ENCODE peak calls at places on chromosomes 2 and 18, in six cellular contexts. U is psoas muscle, V is upper lobe of right lung, M is cardiac muscle cell, F is MM.1S, N is endodermal cell. G is an unnamed sample.

GRCh38 chr2:37657471-37657870 is 14.0 kb downstream of the CDC42EP3 start:
- DNase-seq in U (no peak), V (no peak), M (no peak), F (peak; percentile 2), N (no peak), G (no peak)

GRCh38 chr18:62437520-62438329 is 85.1 kb upstream of the ZCCHC2 start:
- DNase-seq in U (peak; percentile 87), V (no peak), M (no peak), F (no peak), N (no peak), G (peak; percentile 39)

GRCh38 chr2:10300997-10301945 is 1.4 kb upstream of the HPCAL1 start:
- DNase-seq in U (no peak), V (no peak), M (no peak), F (no peak), N (no peak), G (no peak)

GRCh38 chr18:3910507-3910906 is 460.5 kb downstream of the TGIF1 start:
- DNase-seq in U (no peak), V (no peak), M (no peak), F (no peak), N (no peak), G (no peak)

GRCh38 chr18:29147944-29148343 is 971.0 kb upstream of the CDH2 start:
- DNase-seq in U (no peak), V (no peak), M (peak; percentile 3), F (no peak), N (peak; percentile 65), G (no peak)

GRCh38 chr2:238224636-238225035 is 15.2 kb downstream of the HES6 start:
- DNase-seq in U (no peak), V (no peak), M (no peak), F (no peak), N (no peak), G (no peak)

GRCh38 chr2:240648650-240649275 is 23.5 kb downstream of the GPR35 start:
- DNase-seq in U (peak; percentile 17), V (no peak), M (no peak), F (no peak), N (peak; percentile 58), G (no peak)

GRCh38 chr2:101473911-101474751 is 781 bp downstream of the RFX8 start:
- DNase-seq in U (peak; percentile 65), V (peak; percentile 69), M (peak; percentile 55), F (no peak), N (peak; percentile 86), G (peak; percentile 89)

GRCh38 chr2:106782658-106783057 is 103.3 kb downstream of the ST6GAL2 start:
- DNase-seq in U (no peak), V (no peak), M (no peak), F (no peak), N (no peak), G (no peak)

GRCh38 chr2:144541411-144541810 is 21.5 kb upstream of the ZEB2 start:
- DNase-seq in U (no peak), V (no peak), M (no peak), F (no peak), N (no peak), G (no peak)

GRCh38 chr18:49546719-49547273 is 15.1 kb upstream of the LIPG start:
- DNase-seq in U (no peak), V (no peak), M (no peak), F (no peak), N (peak; percentile 36), G (no peak)

GRCh38 chr2:129910446-129911362 is 68.8 kb upstream of the RAB6C start:
- DNase-seq in U (peak; percentile 30), V (no peak), M (no peak), F (no peak), N (peak; percentile 38), G (peak; percentile 16)

GRCh38 chr2:171972329-171972982 is 27.3 kb upstream of the METAP1D start:
- DNase-seq in U (no peak), V (no peak), M (no peak), F (no peak), N (no peak), G (no peak)

GRCh38 chr2:204686415-204686814 is 141.1 kb downstream of the PARD3B start:
- DNase-seq in U (no peak), V (no peak), M (no peak), F (no peak), N (no peak), G (no peak)

GRCh38 chr2:208545398-208546042 is 138.9 kb downstream of the PTH2R start:
- DNase-seq in U (no peak), V (no peak), M (no peak), F (peak; percentile 28), N (peak; percentile 51), G (no peak)

GRCh38 chr2:28558421-28558820 is 62.6 kb downstream of the PLB1 start:
- DNase-seq in U (no peak), V (no peak), M (no peak), F (no peak), N (no peak), G (no peak)

GRCh38 chr2:155815851-155816250 is 516.7 kb downstream of the NR4A2 start:
- DNase-seq in U (no peak), V (no peak), M (peak; percentile 37), F (peak; percentile 50), N (peak; percentile 76), G (no peak)

GRCh38 chr2:15042824-15043223 is 410.3 kb downstream of the LRATD1 start:
- DNase-seq in U (no peak), V (no peak), M (no peak), F (no peak), N (no peak), G (no peak)

GRCh38 chr18:77113361-77114069 is 19.1 kb downstream of the MBP start:
- DNase-seq in U (peak; percentile 30), V (no peak), M (no peak), F (no peak), N (peak; percentile 36), G (peak; percentile 31)

GRCh38 chr2:220394433-220394832 is 767.0 kb downstream of the SLC4A3 start:
- DNase-seq in U (no peak), V (no peak), M (peak; percentile 43), F (no peak), N (no peak), G (no peak)

GRCh38 chr2:74947703-74948102 is 10.7 kb upstream of the POLE4 start:
- DNase-seq in U (no peak), V (no peak), M (no peak), F (no peak), N (peak; percentile 68), G (no peak)

GRCh38 chr2:121527009-121527682 is 3.5 kb upstream of the RNU4ATAC start:
- DNase-seq in U (no peak), V (no peak), M (no peak), F (no peak), N (no peak), G (no peak)

GRCh38 chr2:240060977-240061591 is 7.8 kb upstream of the OR6B3 start:
- DNase-seq in U (no peak), V (no peak), M (peak; percentile 38), F (peak; percentile 61), N (peak; percentile 74), G (no peak)

GRCh38 chr2:140353541-140353940 is 1573.4 kb upstream of the NXPH2 start:
- DNase-seq in U (no peak), V (no peak), M (no peak), F (no peak), N (no peak), G (no peak)

GRCh38 chr2:140351692-140352091 is 1571.5 kb upstream of the NXPH2 start:
- DNase-seq in U (no peak), V (no peak), M (no peak), F (no peak), N (no peak), G (no peak)

GRCh38 chr2:140354544-140354943 is 1574.4 kb upstream of the NXPH2 start:
- DNase-seq in U (no peak), V (no peak), M (no peak), F (no peak), N (peak; percentile 35), G (no peak)

GRCh38 chr2:140348826-140349225 is 1568.6 kb upstream of the NXPH2 start:
- DNase-seq in U (no peak), V (no peak), M (peak; percentile 2), F (no peak), N (peak; percentile 77), G (no peak)

DNA sequence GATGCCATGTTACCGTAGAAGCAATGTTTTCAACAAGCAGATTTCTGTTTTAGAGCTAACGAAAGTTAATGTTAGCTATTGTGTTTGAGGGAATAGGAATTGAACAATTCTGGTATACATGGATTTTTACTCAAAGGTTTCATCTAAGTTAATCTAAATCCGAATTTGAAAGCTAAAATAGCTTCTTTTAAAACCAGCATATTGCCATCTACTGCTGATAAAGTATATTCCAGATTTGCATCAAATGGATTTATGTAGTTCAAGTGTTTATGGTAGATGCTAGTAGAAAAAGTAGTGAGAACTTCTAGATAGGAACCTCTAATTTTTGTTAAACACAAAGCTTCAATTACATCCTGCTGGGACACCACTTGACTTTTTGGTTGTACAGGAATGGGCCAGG is 1569.5 kb upstream of the NXPH2 start:
- DNase-seq in U (no peak), V (no peak), M (no peak), F (no peak), N (no peak), G (no peak)
- H3K27ac ChIP-seq in U (no peak overlapping the region), V (no peak overlapping the region), M (no peak overlapping the region), F (no peak overlapping the region), N (no peak overlapping the region), G (no peak overlapping the region)

GRCh38 chr2:133146893-133147292 is 421.4 kb downstream of the NCKAP5 start:
- DNase-seq in U (no peak), V (no peak), M (no peak), F (no peak), N (no peak), G (no peak)
- TF ChIP-seq CTCF in U (no peak), V (no peak), M (no peak), F (no peak), N (no peak), G (no peak)

DNA sequence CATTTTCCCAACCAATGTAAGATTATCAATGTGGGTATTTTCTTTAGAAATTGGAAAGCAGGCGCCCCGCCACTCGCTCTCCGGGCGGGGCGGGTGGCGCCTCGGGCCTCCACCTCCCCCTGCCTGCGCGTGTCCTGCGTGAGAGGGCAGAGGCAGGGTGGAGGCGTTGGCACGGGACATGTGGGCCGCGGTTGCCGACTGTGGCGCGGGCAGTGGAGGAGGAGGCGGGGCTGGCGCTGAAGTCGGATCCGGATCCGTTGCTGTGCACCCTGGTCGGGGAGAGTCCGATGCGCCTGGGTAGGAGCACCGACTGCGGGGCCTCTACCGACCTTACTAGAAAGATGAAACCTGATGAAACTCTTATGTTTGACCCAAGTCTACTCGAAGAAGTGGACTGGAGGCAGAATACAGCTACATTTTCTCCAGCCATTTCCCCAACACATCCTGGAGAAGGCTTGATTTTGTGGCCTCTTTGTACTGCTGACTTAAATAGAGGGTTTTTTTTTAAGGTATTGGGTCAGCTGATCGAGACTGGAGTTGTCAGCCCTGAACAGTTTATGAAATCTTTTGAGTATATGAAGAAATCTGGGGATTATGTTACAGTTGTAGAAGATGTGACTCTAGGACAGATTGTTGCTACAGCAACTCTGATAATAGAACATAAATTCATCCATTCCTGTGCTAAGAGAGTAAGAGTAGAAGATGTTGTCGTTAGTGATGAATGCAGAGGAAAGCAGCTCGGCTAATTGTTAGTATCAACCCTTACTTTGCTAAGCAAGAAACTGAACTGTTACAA is 37.9 kb downstream of the PMS1 start:
- DNase-seq in U (peak; percentile 43), V (peak; percentile 62), M (no peak), F (no peak), N (no peak), G (peak; percentile 72)
- H3K27ac ChIP-seq in U (peak overlapping the region; percentile 39), V (no peak overlapping the region), M (no peak overlapping the region), F (no peak overlapping the region), N (no peak overlapping the region), G (no peak overlapping the region)

DNA sequence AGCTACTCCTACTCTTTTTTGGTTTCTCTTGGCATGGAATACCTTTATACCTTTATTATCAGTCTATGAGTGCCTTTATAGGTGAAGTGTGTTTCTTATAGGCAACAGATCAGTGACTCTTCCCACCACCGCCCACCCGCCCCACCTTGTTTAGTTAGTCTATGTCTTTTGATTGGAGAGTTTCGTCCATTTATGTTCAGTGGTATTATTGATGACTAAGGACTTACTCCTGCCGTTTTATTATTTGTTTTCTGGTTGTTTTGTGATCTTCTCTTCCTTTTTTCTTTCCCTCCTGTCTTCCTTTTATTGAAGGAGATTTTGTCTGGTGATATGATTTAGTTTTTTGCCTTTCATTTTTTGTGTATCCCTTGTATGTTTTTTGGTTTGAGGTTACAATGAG is 179.5 kb downstream of the GULP1 start:
- DNase-seq in U (no peak), V (no peak), M (no peak), F (no peak), N (no peak), G (no peak)
- TF ChIP-seq CTCF in U (no peak), V (no peak), M (no peak), F (no peak), N (no peak), G (no peak)

G was measured in left lung.